ENCODE peak calls at places on chromosomes 7 and 10, in six cellular contexts. Z is activated B cell treated with CpG ODN at 0.5 μM for 24 hours; Y is Karpas-422; M is iPS-NIHi11; K is stimulated activated CD4-positive, alpha-beta T cell treated with anti-CD3 and anti-CD28 coated beads, Interleukin-2, amount 100 ng/mL, for 48 hours; V is non-pigmented ciliary epithelial cell. Q is an unnamed sample.

GRCh38 chr7:101924171-101924570 is 106.7 kb downstream of the CUX1 start:
- DNase-seq in V (peak; percentile 26), K (peak; percentile 18), Y (no peak), Z (no peak), M (no peak), Q (no peak)

GRCh38 chr10:126384269-126384873 is 3.9 kb downstream of the ADAM12 start:
- DNase-seq in K (no peak), M (no peak), Z (no peak), V (peak; percentile 88), Y (no peak), Q (no peak)

GRCh38 chr7:91054374-91054773 is 209.9 kb upstream of the FZD1 start:
- DNase-seq in K (no peak), M (no peak), V (no peak), Z (no peak), Y (no peak), Q (no peak)

GRCh38 chr7:119900996-119901395 is 372.0 kb upstream of the KCND2 start:
- DNase-seq in Y (no peak), V (no peak), M (no peak), Z (no peak), K (no peak), Q (no peak)

GRCh38 chr7:71566991-71567390 is 435.0 kb downstream of the GALNT17 start:
- DNase-seq in V (no peak), Z (no peak), K (no peak), Y (no peak), M (no peak), Q (no peak)

GRCh38 chr7:521221-522070 is 1.8 kb upstream of the PDGFA start:
- DNase-seq in V (no peak), M (no peak), Z (peak; percentile 48), Y (peak; percentile 83), K (no peak), Q (no peak)

GRCh38 chr10:93904901-93905300 is 11.1 kb downstream of the SLC35G1 start:
- DNase-seq in M (no peak), Z (no peak), Y (no peak), V (no peak), K (no peak), Q (no peak)

GRCh38 chr7:93883078-93883916 is 7.3 kb downstream of the TFPI2 start:
- DNase-seq in Y (no peak), Z (no peak), V (no peak), M (no peak), K (no peak), Q (no peak)

GRCh38 chr7:117323585-117323876 is 673 bp upstream of the WNT2 start:
- DNase-seq in Z (no peak), V (no peak), K (no peak), Y (no peak), M (peak; percentile 16), Q (no peak)

GRCh38 chr7:73521636-73522080 is 435 bp downstream of the BAZ1B start:
- DNase-seq in M (peak; percentile 81), Y (no peak), K (peak; percentile 65), Z (no peak), V (no peak), Q (no peak)

GRCh38 chr7:55127622-55128081 is 108.8 kb downstream of the EGFR start:
- DNase-seq in M (no peak), K (no peak), Z (no peak), V (no peak), Y (no peak), Q (no peak)

GRCh38 chr10:58412502-58412961 is 27.3 kb downstream of the TFAM start:
- DNase-seq in V (peak; percentile 75), K (no peak), Y (no peak), M (peak; percentile 33), Z (no peak), Q (no peak)

GRCh38 chr10:93319855-93320254 is 162.3 kb downstream of the MYOF start:
- DNase-seq in Z (no peak), M (no peak), K (no peak), Y (no peak), V (no peak), Q (no peak)

GRCh38 chr7:116950889-116951351 is 2.4 kb upstream of the ST7 start:
- DNase-seq in Z (no peak), M (no peak), K (no peak), Y (no peak), V (no peak), Q (no peak)

GRCh38 chr7:7274782-7275181 is 92.4 kb downstream of the C1GALT1 start:
- DNase-seq in K (no peak), Z (no peak), V (no peak), Y (no peak), M (peak; percentile 43), Q (no peak)

GRCh38 chr7:77877800-77878199 is 79.2 kb downstream of the PHTF2 start:
- DNase-seq in Y (no peak), Z (no peak), K (no peak), M (no peak), V (peak; percentile 27), Q (no peak)

GRCh38 chr7:25854608-25855497 is 297.1 kb upstream of the NFE2L3 start:
- DNase-seq in Y (peak; percentile 78), M (peak; percentile 81), V (peak; percentile 94), Z (no peak), K (no peak), Q (no peak)

GRCh38 chr10:73892314-73893080 is 18.1 kb upstream of the CAMK2G start:
- DNase-seq in Z (no peak), V (no peak), K (no peak), M (no peak), Y (no peak), Q (no peak)

GRCh38 chr10:103507235-103508191 is 14.0 kb downstream of the NEURL1 start:
- DNase-seq in Y (peak; percentile 69), V (no peak), Z (no peak), K (no peak), M (no peak), Q (no peak)

GRCh38 chr7:18177815-18178660 is 150.4 kb upstream of the PRPS1L1 start:
- DNase-seq in Z (no peak), K (peak; percentile 2), V (peak; percentile 50), M (no peak), Y (no peak), Q (no peak)

GRCh38 chr7:74003609-74004008 is 24.4 kb upstream of the ELN start:
- DNase-seq in K (no peak), V (no peak), Z (no peak), M (no peak), Y (no peak), Q (no peak)

GRCh38 chr10:46516660-46517416 is 39.6 kb downstream of the GPRIN2 start:
- DNase-seq in Z (no peak), V (peak; percentile 74), K (no peak), M (no peak), Y (no peak), Q (peak; percentile 3)

GRCh38 chr7:133807610-133808543 is 319.3 kb upstream of the LRGUK start:
- DNase-seq in V (no peak), M (no peak), K (no peak), Z (no peak), Y (no peak), Q (no peak)

GRCh38 chr10:5198386-5198785 is 1.7 kb downstream of the AKR1C4 start:
- DNase-seq in V (no peak), Y (no peak), M (no peak), K (no peak), Z (no peak), Q (no peak)

GRCh38 chr10:85620807-85621206 is 745.8 kb downstream of the GRID1 start:
- DNase-seq in V (no peak), M (no peak), Y (no peak), K (no peak), Z (no peak), Q (no peak)

GRCh38 chr10:3757638-3758490 is 27.1 kb downstream of the KLF6 start:
- DNase-seq in Z (no peak), K (no peak), M (no peak), V (no peak), Y (no peak), Q (no peak)

GRCh38 chr7:15967121-15967520 is 280.6 kb upstream of the MEOX2 start:
- DNase-seq in K (no peak), Z (no peak), V (no peak), M (no peak), Y (no peak), Q (no peak)

GRCh38 chr7:157551325-157552070 is 214.7 kb downstream of the DNAJB6 start:
- DNase-seq in Z (no peak), K (no peak), V (no peak), M (no peak), Y (no peak), Q (no peak)

Q was measured in CD8-positive, alpha-beta T cell.